ENCODE peak calls at places on chromosomes 7 and 10, in five cellular contexts. One of them, this sample, is unnamed.

GRCh38 chr7:156943091-156944041 is 6.1 kb upstream of the NOM1 start:
- DNase-seq in iPS-NIHi11: no peak
- DNase-seq in stimulated activated CD4-positive, alpha-beta T cell treated with anti-CD3 and anti-CD28 coated beads, Interleukin-4, amount 100 ng/mL, for 24 hours: no peak
- DNase-seq in NCI-H345: no peak
- DNase-seq in iris pigment epithelial cell: peak; percentile 17
- DNase-seq in this sample: no peak

GRCh38 chr7:74612015-74612829 is 45.3 kb upstream of the GTF2I start:
- DNase-seq in iPS-NIHi11: peak; percentile 56
- DNase-seq in stimulated activated CD4-positive, alpha-beta T cell treated with anti-CD3 and anti-CD28 coated beads, Interleukin-4, amount 100 ng/mL, for 24 hours: no peak
- DNase-seq in NCI-H345: peak; percentile 77
- DNase-seq in iris pigment epithelial cell: peak; percentile 44
- DNase-seq in this sample: no peak

GRCh38 chr7:123537026-123537642 is 2.7 kb upstream of the IQUB start:
- DNase-seq in iPS-NIHi11: no peak
- DNase-seq in stimulated activated CD4-positive, alpha-beta T cell treated with anti-CD3 and anti-CD28 coated beads, Interleukin-4, amount 100 ng/mL, for 24 hours: no peak
- DNase-seq in NCI-H345: peak; percentile 4
- DNase-seq in iris pigment epithelial cell: peak; percentile 50
- DNase-seq in this sample: no peak

GRCh38 chr7:150374472-150374871 is 4.7 kb upstream of the ZNF775 start:
- DNase-seq in iPS-NIHi11: no peak
- DNase-seq in stimulated activated CD4-positive, alpha-beta T cell treated with anti-CD3 and anti-CD28 coated beads, Interleukin-4, amount 100 ng/mL, for 24 hours: no peak
- DNase-seq in NCI-H345: no peak
- DNase-seq in iris pigment epithelial cell: no peak
- DNase-seq in this sample: no peak

GRCh38 chr10:5666324-5667220 is at the start of gene ASB13:
- DNase-seq in iPS-NIHi11: peak; percentile 92
- DNase-seq in stimulated activated CD4-positive, alpha-beta T cell treated with anti-CD3 and anti-CD28 coated beads, Interleukin-4, amount 100 ng/mL, for 24 hours: peak; percentile 40
- DNase-seq in NCI-H345: peak; percentile 42
- DNase-seq in iris pigment epithelial cell: peak; percentile 22
- DNase-seq in this sample: peak; percentile 44

GRCh38 chr10:14519785-14520184 is 189.1 kb upstream of the FRMD4A start:
- DNase-seq in iPS-NIHi11: peak; percentile 40
- DNase-seq in stimulated activated CD4-positive, alpha-beta T cell treated with anti-CD3 and anti-CD28 coated beads, Interleukin-4, amount 100 ng/mL, for 24 hours: no peak
- DNase-seq in NCI-H345: no peak
- DNase-seq in iris pigment epithelial cell: no peak
- DNase-seq in this sample: no peak

GRCh38 chr10:26235761-26236160 is 19.2 kb downstream of the GAD2 start:
- DNase-seq in iPS-NIHi11: no peak
- DNase-seq in stimulated activated CD4-positive, alpha-beta T cell treated with anti-CD3 and anti-CD28 coated beads, Interleukin-4, amount 100 ng/mL, for 24 hours: no peak
- DNase-seq in NCI-H345: no peak
- DNase-seq in iris pigment epithelial cell: no peak
- DNase-seq in this sample: no peak

GRCh38 chr10:101841826-101842225 is 1.8 kb downstream of the KCNIP2 start:
- DNase-seq in iPS-NIHi11: no peak
- DNase-seq in stimulated activated CD4-positive, alpha-beta T cell treated with anti-CD3 and anti-CD28 coated beads, Interleukin-4, amount 100 ng/mL, for 24 hours: no peak
- DNase-seq in NCI-H345: no peak
- DNase-seq in iris pigment epithelial cell: no peak
- DNase-seq in this sample: no peak

GRCh38 chr10:9635691-9636090 is 1382.0 kb upstream of the CELF2 start:
- DNase-seq in iPS-NIHi11: no peak
- DNase-seq in stimulated activated CD4-positive, alpha-beta T cell treated with anti-CD3 and anti-CD28 coated beads, Interleukin-4, amount 100 ng/mL, for 24 hours: no peak
- DNase-seq in NCI-H345: no peak
- DNase-seq in iris pigment epithelial cell: peak; percentile 96
- DNase-seq in this sample: no peak

GRCh38 chr10:13317474-13317873 is 17.6 kb upstream of the PHYH start:
- DNase-seq in iPS-NIHi11: no peak
- DNase-seq in stimulated activated CD4-positive, alpha-beta T cell treated with anti-CD3 and anti-CD28 coated beads, Interleukin-4, amount 100 ng/mL, for 24 hours: no peak
- DNase-seq in NCI-H345: no peak
- DNase-seq in iris pigment epithelial cell: no peak
- DNase-seq in this sample: no peak

GRCh38 chr7:148501707-148502139 is 88.8 kb upstream of the C7orf33 start:
- DNase-seq in iPS-NIHi11: peak; percentile 61
- DNase-seq in stimulated activated CD4-positive, alpha-beta T cell treated with anti-CD3 and anti-CD28 coated beads, Interleukin-4, amount 100 ng/mL, for 24 hours: peak; percentile 7
- DNase-seq in NCI-H345: no peak
- DNase-seq in iris pigment epithelial cell: peak; percentile 31
- DNase-seq in this sample: no peak

GRCh38 chr10:100519321-100520051 is at the start of gene SEC31B:
- DNase-seq in iPS-NIHi11: peak; percentile 77
- DNase-seq in stimulated activated CD4-positive, alpha-beta T cell treated with anti-CD3 and anti-CD28 coated beads, Interleukin-4, amount 100 ng/mL, for 24 hours: no peak
- DNase-seq in NCI-H345: no peak
- DNase-seq in iris pigment epithelial cell: no peak
- DNase-seq in this sample: no peak

GRCh38 chr7:29563590-29564454 is at the start of gene PRR15:
- DNase-seq in iPS-NIHi11: peak; percentile 88
- DNase-seq in stimulated activated CD4-positive, alpha-beta T cell treated with anti-CD3 and anti-CD28 coated beads, Interleukin-4, amount 100 ng/mL, for 24 hours: no peak
- DNase-seq in NCI-H345: peak; percentile 79
- DNase-seq in iris pigment epithelial cell: peak; percentile 74
- DNase-seq in this sample: no peak

GRCh38 chr7:111741811-111742240 is 179.5 kb upstream of the IMMP2L start:
- DNase-seq in iPS-NIHi11: peak; percentile 83
- DNase-seq in stimulated activated CD4-positive, alpha-beta T cell treated with anti-CD3 and anti-CD28 coated beads, Interleukin-4, amount 100 ng/mL, for 24 hours: peak; percentile 44
- DNase-seq in NCI-H345: peak; percentile 64
- DNase-seq in iris pigment epithelial cell: peak; percentile 82
- DNase-seq in this sample: peak; percentile 24

GRCh38 chr10:34814228-34815173 is 595 bp downstream of the PARD3 start:
- DNase-seq in iPS-NIHi11: peak; percentile 83
- DNase-seq in stimulated activated CD4-positive, alpha-beta T cell treated with anti-CD3 and anti-CD28 coated beads, Interleukin-4, amount 100 ng/mL, for 24 hours: no peak
- DNase-seq in NCI-H345: no peak
- DNase-seq in iris pigment epithelial cell: peak; percentile 31
- DNase-seq in this sample: no peak

GRCh38 chr7:72243329-72243728 is 168.8 kb downstream of the CALN1 start:
- DNase-seq in iPS-NIHi11: no peak
- DNase-seq in stimulated activated CD4-positive, alpha-beta T cell treated with anti-CD3 and anti-CD28 coated beads, Interleukin-4, amount 100 ng/mL, for 24 hours: no peak
- DNase-seq in NCI-H345: no peak
- DNase-seq in iris pigment epithelial cell: no peak
- DNase-seq in this sample: no peak

GRCh38 chr10:103855424-103855823 is at the start of gene SH3PXD2A:
- DNase-seq in iPS-NIHi11: peak; percentile 85
- DNase-seq in stimulated activated CD4-positive, alpha-beta T cell treated with anti-CD3 and anti-CD28 coated beads, Interleukin-4, amount 100 ng/mL, for 24 hours: no peak
- DNase-seq in NCI-H345: peak; percentile 21
- DNase-seq in iris pigment epithelial cell: no peak
- DNase-seq in this sample: peak; percentile 42

GRCh38 chr10:29746080-29746797 is 111.5 kb upstream of the SVIL start:
- DNase-seq in iPS-NIHi11: no peak
- DNase-seq in stimulated activated CD4-positive, alpha-beta T cell treated with anti-CD3 and anti-CD28 coated beads, Interleukin-4, amount 100 ng/mL, for 24 hours: no peak
- DNase-seq in NCI-H345: no peak
- DNase-seq in iris pigment epithelial cell: peak; percentile 73
- DNase-seq in this sample: no peak

GRCh38 chr10:92241158-92241500 is 49.7 kb downstream of the CPEB3 start:
- DNase-seq in iPS-NIHi11: no peak
- DNase-seq in stimulated activated CD4-positive, alpha-beta T cell treated with anti-CD3 and anti-CD28 coated beads, Interleukin-4, amount 100 ng/mL, for 24 hours: no peak
- DNase-seq in NCI-H345: no peak
- DNase-seq in iris pigment epithelial cell: peak; percentile 41
- DNase-seq in this sample: no peak

GRCh38 chr10:73965890-73966768 is 31.8 kb upstream of the VCL start:
- DNase-seq in iPS-NIHi11: peak; percentile 92
- DNase-seq in stimulated activated CD4-positive, alpha-beta T cell treated with anti-CD3 and anti-CD28 coated beads, Interleukin-4, amount 100 ng/mL, for 24 hours: no peak
- DNase-seq in NCI-H345: no peak
- DNase-seq in iris pigment epithelial cell: peak; percentile 78
- DNase-seq in this sample: no peak

GRCh38 chr10:76415559-76415958 is 984.1 kb downstream of the LRMDA start:
- DNase-seq in iPS-NIHi11: no peak
- DNase-seq in stimulated activated CD4-positive, alpha-beta T cell treated with anti-CD3 and anti-CD28 coated beads, Interleukin-4, amount 100 ng/mL, for 24 hours: no peak
- DNase-seq in NCI-H345: no peak
- DNase-seq in iris pigment epithelial cell: no peak
- DNase-seq in this sample: no peak

GRCh38 chr7:50962962-50963374 is 180.3 kb upstream of the GRB10 start:
- DNase-seq in iPS-NIHi11: peak; percentile 75
- DNase-seq in stimulated activated CD4-positive, alpha-beta T cell treated with anti-CD3 and anti-CD28 coated beads, Interleukin-4, amount 100 ng/mL, for 24 hours: no peak
- DNase-seq in NCI-H345: peak; percentile 85
- DNase-seq in iris pigment epithelial cell: peak; percentile 40
- DNase-seq in this sample: no peak

GRCh38 chr7:96675548-96675947 is 34.1 kb downstream of the SEM1 start:
- DNase-seq in iPS-NIHi11: no peak
- DNase-seq in stimulated activated CD4-positive, alpha-beta T cell treated with anti-CD3 and anti-CD28 coated beads, Interleukin-4, amount 100 ng/mL, for 24 hours: no peak
- DNase-seq in NCI-H345: peak; percentile 28
- DNase-seq in iris pigment epithelial cell: no peak
- DNase-seq in this sample: no peak

GRCh38 chr7:18457832-18458231 is 37.7 kb upstream of the HDAC9 start:
- DNase-seq in iPS-NIHi11: no peak
- DNase-seq in stimulated activated CD4-positive, alpha-beta T cell treated with anti-CD3 and anti-CD28 coated beads, Interleukin-4, amount 100 ng/mL, for 24 hours: no peak
- DNase-seq in NCI-H345: peak; percentile 72
- DNase-seq in iris pigment epithelial cell: no peak
- DNase-seq in this sample: no peak

GRCh38 chr7:22110227-22110839 is 164.6 kb upstream of the CDCA7L start:
- DNase-seq in iPS-NIHi11: peak; percentile 83
- DNase-seq in stimulated activated CD4-positive, alpha-beta T cell treated with anti-CD3 and anti-CD28 coated beads, Interleukin-4, amount 100 ng/mL, for 24 hours: peak; percentile 71
- DNase-seq in NCI-H345: peak; percentile 76
- DNase-seq in iris pigment epithelial cell: peak; percentile 80
- DNase-seq in this sample: peak; percentile 75

GRCh38 chr10:34171957-34172527 is 643.1 kb downstream of the PARD3 start:
- DNase-seq in iPS-NIHi11: no peak
- DNase-seq in stimulated activated CD4-positive, alpha-beta T cell treated with anti-CD3 and anti-CD28 coated beads, Interleukin-4, amount 100 ng/mL, for 24 hours: no peak
- DNase-seq in NCI-H345: no peak
- DNase-seq in iris pigment epithelial cell: peak; percentile 27
- DNase-seq in this sample: no peak

GRCh38 chr7:36925207-36925606 is 200.9 kb upstream of the AOAH start:
- DNase-seq in iPS-NIHi11: no peak
- DNase-seq in stimulated activated CD4-positive, alpha-beta T cell treated with anti-CD3 and anti-CD28 coated beads, Interleukin-4, amount 100 ng/mL, for 24 hours: no peak
- DNase-seq in NCI-H345: no peak
- DNase-seq in iris pigment epithelial cell: no peak
- DNase-seq in this sample: no peak

GRCh38 chr7:45259966-45260646 is 102.5 kb downstream of the RAMP3 start:
- DNase-seq in iPS-NIHi11: peak; percentile 90
- DNase-seq in stimulated activated CD4-positive, alpha-beta T cell treated with anti-CD3 and anti-CD28 coated beads, Interleukin-4, amount 100 ng/mL, for 24 hours: peak; percentile 77
- DNase-seq in NCI-H345: peak; percentile 4
- DNase-seq in iris pigment epithelial cell: peak; percentile 15
- DNase-seq in this sample: peak; percentile 75